ENCODE peak calls at places on chromosomes 7 and 10, in ten cellular contexts. One of them, this sample, is unnamed.

GRCh38 chr10:22481106-22481505 is 135.8 kb downstream of the SPAG6 start:
- DNase-seq in T-helper 2 cell: no peak
- DNase-seq in activated T-helper 1 cell treated with anti-CD3 and anti-CD28 coated beads, Interleukin-2, amount 50 U/mL, for 16 hours: no peak
- DNase-seq in lung: no peak
- DNase-seq in hypothalamus: no peak
- DNase-seq in head of caudate nucleus: no peak
- DNase-seq in KG1: no peak
- DNase-seq in DMS153: no peak
- DNase-seq in hippocampal formation: no peak
- DNase-seq in endothelial cell: no peak
- DNase-seq in this sample: no peak

GRCh38 chr7:15554744-15555143 is 7.1 kb downstream of the AGMO start:
- DNase-seq in T-helper 2 cell: no peak
- DNase-seq in activated T-helper 1 cell treated with anti-CD3 and anti-CD28 coated beads, Interleukin-2, amount 50 U/mL, for 16 hours: no peak
- DNase-seq in lung: no peak
- DNase-seq in hypothalamus: no peak
- DNase-seq in head of caudate nucleus: no peak
- DNase-seq in KG1: no peak
- DNase-seq in DMS153: no peak
- DNase-seq in hippocampal formation: no peak
- DNase-seq in endothelial cell: no peak
- DNase-seq in this sample: no peak

GRCh38 chr7:22411977-22412693 is 55.2 kb upstream of the RAPGEF5 start:
- DNase-seq in T-helper 2 cell: no peak
- DNase-seq in activated T-helper 1 cell treated with anti-CD3 and anti-CD28 coated beads, Interleukin-2, amount 50 U/mL, for 16 hours: no peak
- DNase-seq in lung: no peak
- DNase-seq in hypothalamus: no peak
- DNase-seq in head of caudate nucleus: no peak
- DNase-seq in KG1: no peak
- DNase-seq in DMS153: no peak
- DNase-seq in hippocampal formation: no peak
- DNase-seq in endothelial cell: no peak
- DNase-seq in this sample: no peak

GRCh38 chr10:33193057-33193866 is 141.2 kb downstream of the NRP1 start:
- DNase-seq in T-helper 2 cell: peak
- DNase-seq in activated T-helper 1 cell treated with anti-CD3 and anti-CD28 coated beads, Interleukin-2, amount 50 U/mL, for 16 hours: peak
- DNase-seq in lung: peak
- DNase-seq in hypothalamus: peak
- DNase-seq in head of caudate nucleus: peak
- DNase-seq in KG1: peak
- DNase-seq in DMS153: peak
- DNase-seq in hippocampal formation: peak
- DNase-seq in endothelial cell: peak
- DNase-seq in this sample: peak

GRCh38 chr10:70664702-70665195 is 7.6 kb upstream of the ADAMTS14 start:
- DNase-seq in T-helper 2 cell: no peak
- DNase-seq in activated T-helper 1 cell treated with anti-CD3 and anti-CD28 coated beads, Interleukin-2, amount 50 U/mL, for 16 hours: no peak
- DNase-seq in lung: no peak
- DNase-seq in hypothalamus: peak
- DNase-seq in head of caudate nucleus: peak
- DNase-seq in KG1: no peak
- DNase-seq in DMS153: no peak
- DNase-seq in hippocampal formation: peak
- DNase-seq in endothelial cell: no peak
- DNase-seq in this sample: peak

GRCh38 chr7:139635521-139636240 is 112.2 kb downstream of the CLEC2L start:
- DNase-seq in T-helper 2 cell: no peak
- DNase-seq in activated T-helper 1 cell treated with anti-CD3 and anti-CD28 coated beads, Interleukin-2, amount 50 U/mL, for 16 hours: peak
- DNase-seq in lung: no peak
- DNase-seq in hypothalamus: no peak
- DNase-seq in head of caudate nucleus: no peak
- DNase-seq in KG1: no peak
- DNase-seq in DMS153: no peak
- DNase-seq in hippocampal formation: no peak
- DNase-seq in endothelial cell: no peak
- DNase-seq in this sample: no peak

GRCh38 chr7:36563706-36564325 is 160.5 kb downstream of the AOAH start:
- DNase-seq in T-helper 2 cell: no peak
- DNase-seq in activated T-helper 1 cell treated with anti-CD3 and anti-CD28 coated beads, Interleukin-2, amount 50 U/mL, for 16 hours: no peak
- DNase-seq in lung: no peak
- DNase-seq in hypothalamus: no peak
- DNase-seq in head of caudate nucleus: no peak
- DNase-seq in KG1: no peak
- DNase-seq in DMS153: no peak
- DNase-seq in hippocampal formation: no peak
- DNase-seq in endothelial cell: no peak
- DNase-seq in this sample: no peak

GRCh38 chr10:36042135-36042534 is 400.0 kb upstream of the FZD8 start:
- DNase-seq in T-helper 2 cell: no peak
- DNase-seq in activated T-helper 1 cell treated with anti-CD3 and anti-CD28 coated beads, Interleukin-2, amount 50 U/mL, for 16 hours: no peak
- DNase-seq in lung: no peak
- DNase-seq in hypothalamus: no peak
- DNase-seq in head of caudate nucleus: no peak
- DNase-seq in KG1: no peak
- DNase-seq in DMS153: no peak
- DNase-seq in hippocampal formation: no peak
- DNase-seq in endothelial cell: no peak
- DNase-seq in this sample: no peak

GRCh38 chr10:101062231-101063161 is 707 bp downstream of the KAZALD1 start:
- DNase-seq in T-helper 2 cell: peak
- DNase-seq in activated T-helper 1 cell treated with anti-CD3 and anti-CD28 coated beads, Interleukin-2, amount 50 U/mL, for 16 hours: no peak
- DNase-seq in lung: peak
- DNase-seq in hypothalamus: no peak
- DNase-seq in head of caudate nucleus: peak
- DNase-seq in KG1: no peak
- DNase-seq in DMS153: peak
- DNase-seq in hippocampal formation: no peak
- DNase-seq in endothelial cell: peak
- DNase-seq in this sample: peak

GRCh38 chr10:94413374-94413773 is 11.0 kb downstream of the TBC1D12 start:
- DNase-seq in T-helper 2 cell: no peak
- DNase-seq in activated T-helper 1 cell treated with anti-CD3 and anti-CD28 coated beads, Interleukin-2, amount 50 U/mL, for 16 hours: no peak
- DNase-seq in lung: no peak
- DNase-seq in hypothalamus: no peak
- DNase-seq in head of caudate nucleus: no peak
- DNase-seq in KG1: no peak
- DNase-seq in DMS153: no peak
- DNase-seq in hippocampal formation: no peak
- DNase-seq in endothelial cell: no peak
- DNase-seq in this sample: no peak

GRCh38 chr7:96114190-96114589 is 207.7 kb downstream of the SLC25A13 start:
- DNase-seq in T-helper 2 cell: no peak
- DNase-seq in activated T-helper 1 cell treated with anti-CD3 and anti-CD28 coated beads, Interleukin-2, amount 50 U/mL, for 16 hours: no peak
- DNase-seq in lung: no peak
- DNase-seq in hypothalamus: no peak
- DNase-seq in head of caudate nucleus: no peak
- DNase-seq in KG1: no peak
- DNase-seq in DMS153: no peak
- DNase-seq in hippocampal formation: no peak
- DNase-seq in endothelial cell: no peak
- DNase-seq in this sample: no peak

This sample was measured in NCI-H345.